ENCODE peak calls at places on chromosomes 16 and 17, in four cellular contexts. Z, W, G and I are unnamed samples. For H3K36me3, the result is how much of the 10 kb centered on the place peaks cover.

GRCh38 chr17:31085563-31085962 is 9.2 kb upstream of the NF1 start:
- DNase-seq in G (no peak), Z (no peak), W (no peak), I (no peak)

GRCh38 chr17:35713069-35713728 is 18.2 kb upstream of the RASL10B start:
- DNase-seq in Z (no peak), G (peak), W (no peak), I (no peak)

GRCh38 chr17:79933863-79934652 is 94.8 kb upstream of the CBX4 start:
- DNase-seq in G (no peak), W (no peak), Z (peak), I (no peak)

GRCh38 chr17:8076502-8077266 is 10.8 kb downstream of the ALOX12B start:
- DNase-seq in G (no peak), Z (no peak), W (no peak), I (no peak)

GRCh38 chr16:89805136-89805905 is 11.1 kb downstream of the FANCA start:
- DNase-seq in Z (peak), G (no peak), W (no peak), I (no peak)

GRCh38 chr17:80133626-80133970 is 13.3 kb downstream of the EIF4A3 start:
- DNase-seq in G (no peak), Z (no peak), W (no peak), I (no peak)

GRCh38 chr16:80738521-80738920 is 65.9 kb downstream of the CDYL2 start:
- DNase-seq in W (no peak), Z (no peak), G (no peak), I (no peak)

GRCh38 chr16:24218299-24218698 is 37.8 kb upstream of the CACNG3 start:
- DNase-seq in W (no peak), Z (no peak), G (no peak), I (no peak)

GRCh38 chr16:15704545-15704987 is 54.5 kb downstream of the NDE1 start:
- DNase-seq in W (peak), Z (peak), G (peak), I (peak)

GRCh38 chr16:85544668-85545067 is 68.5 kb upstream of the GSE1 start:
- DNase-seq in W (no peak), Z (no peak), G (peak), I (no peak)

GRCh38 chr17:49312722-49313121 is 49.3 kb downstream of the ZNF652 start:
- DNase-seq in Z (no peak), G (no peak), W (no peak), I (no peak)

GRCh38 chr17:38439436-38439835 is 11.2 kb downstream of the ARHGAP23 start:
- DNase-seq in W (no peak), Z (no peak), G (no peak), I (no peak)

GRCh38 chr16:85491798-85492616 is 121.1 kb upstream of the GSE1 start:
- DNase-seq in Z (peak), G (no peak), W (no peak), I (peak)

GRCh38 chr16:70777496-70777895 is 23.5 kb downstream of the VAC14 start:
- DNase-seq in W (no peak), G (no peak), Z (peak), I (no peak)

GRCh38 chr17:76469076-76469990 is 1.9 kb downstream of the AANAT start:
- DNase-seq in W (no peak), Z (peak), G (no peak), I (no peak)

GRCh38 chr17:46910179-46910927 is 12.6 kb upstream of the GOSR2 start:
- DNase-seq in G (no peak), Z (no peak), W (no peak), I (no peak)

GRCh38 chr17:74840989-74841666 is 18.6 kb downstream of the GRIN2C start:
- DNase-seq in G (no peak), W (no peak), Z (peak), I (peak)

GRCh38 chr16:3400446-3400778 is 392 bp downstream of the ZSCAN32 start:
- DNase-seq in G (no peak), Z (no peak), W (no peak), I (no peak)
- H3K36me3 ChIP-seq in G (half or more), Z (half or more), W (under half), I (under half)

GRCh38 chr16:53991181-53992056 is 287.5 kb downstream of the FTO start:
- DNase-seq in W (no peak), Z (no peak), G (no peak), I (no peak)
- H3K4me3 ChIP-seq in W (no peak), Z (no peak), G (no peak), I (no peak)

GRCh38 chr16:88654363-88655052 is 3.7 kb upstream of the CYBA start:
- DNase-seq in W (no peak), G (no peak), Z (peak), I (no peak)

GRCh38 chr16:88655733-88656281 is 5.0 kb upstream of the CYBA start:
- DNase-seq in Z (no peak), W (no peak), G (no peak), I (no peak)

GRCh38 chr16:88653606-88654362 is 2.9 kb upstream of the CYBA start:
- DNase-seq in Z (peak), G (no peak), W (no peak), I (no peak)

GRCh38 chr16:88656291-88656980 is 5.6 kb upstream of the CYBA start:
- DNase-seq in Z (no peak), W (no peak), G (no peak), I (no peak)

GRCh38 chr16:88655053-88655732 is 4.3 kb upstream of the CYBA start:
- DNase-seq in Z (peak), W (no peak), G (no peak), I (no peak)
- H3K36me3 ChIP-seq in Z (half or more), W (under half), G (under half), I (under half)

GRCh38 chr17:63973930-63974593 is 1.3 kb upstream of the SCN4A start:
- DNase-seq in Z (no peak), G (no peak), W (no peak), I (no peak)
- H3K4me3 ChIP-seq in Z (no peak), G (peak), W (no peak), I (no peak)

DNA sequence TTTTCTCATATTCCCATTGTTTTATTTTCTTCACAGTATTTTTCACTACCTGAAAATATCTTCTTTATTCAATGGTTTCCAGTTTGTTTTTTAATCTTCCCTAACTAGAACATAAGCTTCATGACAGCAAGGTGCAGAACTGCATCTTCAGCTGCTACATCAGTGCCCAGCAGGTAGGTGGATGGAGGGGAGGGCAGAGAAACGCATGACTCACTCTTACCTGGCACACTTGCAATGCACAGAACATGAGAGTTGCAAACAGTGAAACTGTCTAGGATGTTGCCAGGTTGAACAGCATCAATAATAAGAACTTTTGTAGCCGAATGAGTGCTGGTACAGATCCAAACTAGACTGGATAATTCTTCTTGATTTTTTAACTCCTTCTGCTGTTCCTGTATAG is 127.1 kb downstream of the SPAG9 start:
- DNase-seq in Z (no peak), W (no peak), G (no peak), I (no peak)
- H3K36me3 ChIP-seq in Z (half or more), W (under half), G (half or more), I (under half)

GRCh38 chr16:65490296-65490695 is 368.4 kb upstream of the CDH11 start:
- DNase-seq in W (no peak), G (no peak), Z (no peak), I (no peak)

GRCh38 chr16:65481956-65482355 is 360.1 kb upstream of the CDH11 start:
- DNase-seq in G (no peak), W (no peak), Z (no peak), I (no peak)

GRCh38 chr16:65489531-65490023 is 367.7 kb upstream of the CDH11 start:
- DNase-seq in G (peak), Z (no peak), W (no peak), I (no peak)

DNA sequence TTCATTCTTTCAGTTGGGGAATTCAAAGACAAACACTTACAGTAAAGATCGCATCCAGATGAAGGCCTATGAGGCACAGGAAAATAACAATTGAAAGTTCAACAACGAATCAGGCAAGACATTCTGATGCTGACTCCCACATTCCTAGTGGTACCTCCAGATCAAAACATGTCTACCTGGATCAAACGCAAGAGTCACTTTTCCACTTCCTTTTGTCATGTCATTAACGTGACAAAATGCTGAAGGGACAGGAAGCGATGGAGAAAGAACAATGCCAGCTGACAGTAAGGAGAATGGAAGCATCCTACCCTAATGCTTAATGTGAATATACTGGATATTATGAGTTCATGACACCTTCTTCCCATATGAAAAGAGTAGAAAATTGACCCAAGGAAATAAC is 365.4 kb upstream of the CDH11 start:
- DNase-seq in G (no peak), W (no peak), Z (no peak), I (no peak)
- H3K4me3 ChIP-seq in G (no peak), W (no peak), Z (no peak), I (no peak)

GRCh38 chr16:2231016-2231931 is 5.0 kb upstream of the DNASE1L2 start:
- DNase-seq in G (no peak), Z (no peak), W (no peak), I (no peak)

GRCh38 chr16:2228161-2228824 is 4.9 kb downstream of the E4F1 start:
- DNase-seq in Z (no peak), W (no peak), G (no peak), I (no peak)

GRCh38 chr16:2229091-2229490 is 5.7 kb downstream of the E4F1 start:
- DNase-seq in Z (no peak), W (no peak), G (no peak), I (no peak)

GRCh38 chr16:2230376-2230775 is 5.9 kb upstream of the DNASE1L2 start:
- DNase-seq in Z (no peak), G (no peak), W (no peak), I (no peak)

DNA sequence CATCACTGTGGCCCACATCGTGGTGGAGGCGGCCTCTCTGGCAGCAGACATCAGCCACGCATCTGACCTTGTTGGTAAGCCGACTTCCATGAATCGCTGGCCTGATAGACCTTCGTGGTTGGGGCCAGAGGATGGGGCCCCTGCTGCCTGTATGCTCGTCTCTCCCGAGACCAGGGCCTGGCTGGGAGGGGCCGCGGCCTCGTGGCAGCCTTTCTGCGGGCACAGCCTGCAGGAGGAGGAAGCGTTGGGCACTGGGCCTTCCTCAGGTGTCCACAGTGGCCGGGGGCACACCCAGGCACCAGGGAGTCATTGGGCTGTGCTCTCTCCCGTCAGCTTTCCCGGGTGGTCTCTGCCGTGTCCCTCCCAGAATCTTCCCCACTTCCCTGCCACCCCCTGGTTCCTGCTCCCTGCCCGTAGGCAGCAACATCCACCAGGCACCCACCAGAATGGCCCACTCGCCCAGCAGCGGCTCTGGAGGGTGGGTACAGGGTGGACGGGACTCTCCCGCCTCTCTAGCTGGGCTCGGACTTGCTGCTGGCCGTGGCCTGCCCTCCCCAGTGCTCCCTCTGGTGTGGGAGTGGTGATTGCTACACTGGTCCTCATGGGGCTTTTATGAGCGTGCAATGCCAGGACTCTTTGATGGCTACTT is 6.3 kb downstream of the E4F1 start:
- DNase-seq in Z (no peak), G (no peak), W (no peak), I (no peak)
- H3K36me3 ChIP-seq in Z (half or more), G (under half), W (under half), I (under half)